ENCODE peak calls at places on chromosomes 4 and X, in nine cellular contexts. R, I, T, U, D, Z, S, V and A are unnamed samples.

GRCh38 chr4:137998666-137999429 is 243.3 kb downstream of the SLC7A11 start:
- DNase-seq in R (no peak), I (no peak), T (peak), U (no peak), D (no peak), Z (no peak), S (no peak), V (no peak), A (no peak)

GRCh38 chr4:13984996-13985780 is 357.7 kb upstream of the BOD1L1 start:
- DNase-seq in R (no peak), I (no peak), T (no peak), U (no peak), D (no peak), Z (no peak), S (no peak), V (no peak), A (no peak)

GRCh38 chr4:150562751-150563150 is 19.2 kb upstream of the MAB21L2 start:
- DNase-seq in R (no peak), I (no peak), T (no peak), U (no peak), D (no peak), Z (no peak), S (no peak), V (no peak), A (no peak)

GRCh38 chrX:109782994-109783711 is 50.1 kb upstream of the ACSL4 start:
- DNase-seq in R (peak), I (no peak), T (no peak), U (no peak), D (no peak), Z (no peak), S (no peak), V (no peak), A (no peak)

GRCh38 chrX:118847676-118848075 is 24.1 kb downstream of the ZCCHC12 start:
- DNase-seq in R (peak), I (no peak), T (peak), U (peak), D (peak), Z (no peak), S (peak), V (no peak), A (peak)

GRCh38 chr4:16969696-16970135 is 71.3 kb upstream of the LDB2 start:
- DNase-seq in R (no peak), I (no peak), T (peak), U (no peak), D (no peak), Z (no peak), S (no peak), V (no peak), A (no peak)

GRCh38 chr4:72136429-72136828 is 104.6 kb downstream of the NPFFR2 start:
- DNase-seq in R (no peak), I (no peak), T (no peak), U (no peak), D (no peak), Z (no peak), S (no peak), V (no peak), A (no peak)

GRCh38 chr4:161714022-161714751 is 449.6 kb downstream of the FSTL5 start:
- DNase-seq in R (no peak), I (no peak), T (no peak), U (no peak), D (no peak), Z (no peak), S (no peak), V (no peak), A (no peak)

GRCh38 chrX:57677132-57677858 is 2.8 kb downstream of the NLRP2B start:
- DNase-seq in R (no peak), I (no peak), T (no peak), U (no peak), D (no peak), Z (no peak), S (no peak), V (no peak), A (peak)

GRCh38 chrX:103310592-103311400 is at the start of gene BEX2:
- DNase-seq in R (peak), I (peak), T (peak), U (peak), D (peak), Z (peak), S (no peak), V (no peak), A (peak)

GRCh38 chr4:121900132-121900983 is 30.1 kb upstream of the BBS7 start:
- DNase-seq in R (peak), I (peak), T (peak), U (peak), D (peak), Z (peak), S (peak), V (no peak), A (peak)

GRCh38 chr4:2937146-2937857 is 25.9 kb downstream of the NOP14 start:
- DNase-seq in R (peak), I (no peak), T (no peak), U (no peak), D (no peak), Z (no peak), S (no peak), V (no peak), A (no peak)

GRCh38 chrX:29726811-29727210 is 488.6 kb upstream of the MAGEB2 start:
- DNase-seq in R (no peak), I (no peak), T (no peak), U (no peak), D (no peak), Z (no peak), S (no peak), V (no peak), A (no peak)

GRCh38 chr4:56026596-56026995 is 77.9 kb downstream of the CEP135 start:
- DNase-seq in R (no peak), I (no peak), T (no peak), U (no peak), D (no peak), Z (no peak), S (no peak), V (no peak), A (no peak)

GRCh38 chr4:148442830-148443549 is 776 bp upstream of the NR3C2 start:
- DNase-seq in R (no peak), I (no peak), T (peak), U (no peak), D (no peak), Z (peak), S (no peak), V (no peak), A (peak)

GRCh38 chr4:36043901-36044300 is 200.4 kb downstream of the ARAP2 start:
- DNase-seq in R (no peak), I (no peak), T (no peak), U (no peak), D (no peak), Z (no peak), S (no peak), V (no peak), A (no peak)

GRCh38 chr4:29560452-29560851 is 1159.7 kb upstream of the PCDH7 start:
- DNase-seq in R (no peak), I (no peak), T (no peak), U (no peak), D (no peak), Z (no peak), S (no peak), V (no peak), A (no peak)

GRCh38 chrX:39453847-39454645 is 643.7 kb downstream of the BCOR start:
- DNase-seq in R (no peak), I (no peak), T (no peak), U (peak), D (no peak), Z (no peak), S (no peak), V (no peak), A (no peak)

GRCh38 chrX:68634649-68635227 is 12.7 kb upstream of the STARD8 start:
- DNase-seq in R (no peak), I (no peak), T (peak), U (no peak), D (no peak), Z (no peak), S (no peak), V (no peak), A (no peak)

GRCh38 chr4:150280081-150280950 is 202.1 kb downstream of the DCLK2 start:
- DNase-seq in R (no peak), I (no peak), T (peak), U (no peak), D (no peak), Z (no peak), S (no peak), V (peak), A (no peak)

GRCh38 chrX:348461-349117 is 30.0 kb upstream of the GTPBP6 start:
- DNase-seq in R (no peak), I (no peak), T (no peak), U (no peak), D (no peak), Z (peak), S (no peak), V (no peak), A (no peak)

GRCh38 chrX:150084474-150085229 is 146.4 kb upstream of the EOLA2 start:
- DNase-seq in R (no peak), I (no peak), T (peak), U (no peak), D (peak), Z (no peak), S (no peak), V (no peak), A (no peak)

GRCh38 chr4:106691749-106692148 is 323.2 kb upstream of the GIMD1 start:
- DNase-seq in R (no peak), I (no peak), T (no peak), U (no peak), D (no peak), Z (no peak), S (no peak), V (no peak), A (no peak)

GRCh38 chr4:85147481-85148076 is 181.1 kb upstream of the WDFY3 start:
- DNase-seq in R (peak), I (no peak), T (peak), U (peak), D (peak), Z (peak), S (peak), V (no peak), A (peak)

GRCh38 chrX:31331045-31331444 is 259.2 kb upstream of the FTHL17 start:
- DNase-seq in R (no peak), I (no peak), T (no peak), U (no peak), D (no peak), Z (no peak), S (no peak), V (no peak), A (no peak)

GRCh38 chrX:34619920-34620319 is 37.2 kb downstream of the TMEM47 start:
- DNase-seq in R (no peak), I (no peak), T (no peak), U (no peak), D (no peak), Z (no peak), S (no peak), V (no peak), A (no peak)

GRCh38 chr4:116501954-116502353 is 583.4 kb downstream of the TRAM1L1 start:
- DNase-seq in R (no peak), I (no peak), T (no peak), U (no peak), D (no peak), Z (no peak), S (no peak), V (no peak), A (no peak)

GRCh38 chr4:58163172-58163571 is 1053.0 kb upstream of the IGFBP7 start:
- DNase-seq in R (no peak), I (no peak), T (no peak), U (no peak), D (no peak), Z (peak), S (no peak), V (no peak), A (no peak)

GRCh38 chrX:118480172-118480571 is 15.4 kb upstream of the DOCK11 start:
- DNase-seq in R (no peak), I (no peak), T (no peak), U (no peak), D (no peak), Z (no peak), S (no peak), V (no peak), A (no peak)

GRCh38 chr4:15562623-15563022 is 92.5 kb downstream of the FBXL5 start:
- DNase-seq in R (no peak), I (no peak), T (no peak), U (no peak), D (peak), Z (no peak), S (no peak), V (no peak), A (no peak)

GRCh38 chr4:71065991-71066390 is 72.5 kb downstream of the DCK start:
- DNase-seq in R (no peak), I (no peak), T (no peak), U (no peak), D (no peak), Z (no peak), S (no peak), V (no peak), A (no peak)

GRCh38 chr4:26093561-26093960 is 179.5 kb downstream of the SMIM20 start:
- DNase-seq in R (no peak), I (no peak), T (no peak), U (no peak), D (no peak), Z (no peak), S (no peak), V (no peak), A (no peak)

GRCh38 chr4:15040916-15041463 is 38.7 kb downstream of the CPEB2 start:
- DNase-seq in R (no peak), I (no peak), T (no peak), U (no peak), D (no peak), Z (no peak), S (no peak), V (no peak), A (no peak)

GRCh38 chr4:125323547-125324100 is 8.9 kb downstream of the FAT4 start:
- DNase-seq in R (no peak), I (no peak), T (peak), U (no peak), D (no peak), Z (no peak), S (no peak), V (no peak), A (no peak)

GRCh38 chrX:103664363-103664762 is 22.1 kb downstream of the MORF4L2 start:
- DNase-seq in R (no peak), I (no peak), T (no peak), U (no peak), D (no peak), Z (no peak), S (no peak), V (no peak), A (no peak)

GRCh38 chr4:166957451-166957850 is 276.8 kb downstream of the SPOCK3 start:
- DNase-seq in R (no peak), I (no peak), T (no peak), U (no peak), D (no peak), Z (no peak), S (no peak), V (no peak), A (no peak)

GRCh38 chr4:130077275-130077674 is 981.3 kb downstream of the C4orf33 start:
- DNase-seq in R (no peak), I (no peak), T (no peak), U (no peak), D (no peak), Z (no peak), S (no peak), V (no peak), A (no peak)

GRCh38 chrX:115409551-115409950 is 120.0 kb downstream of the LUZP4 start:
- DNase-seq in R (no peak), I (no peak), T (no peak), U (no peak), D (no peak), Z (no peak), S (no peak), V (no peak), A (no peak)

GRCh38 chrX:109347618-109348017 is 134.3 kb downstream of the GUCY2F start:
- DNase-seq in R (no peak), I (no peak), T (peak), U (no peak), D (no peak), Z (no peak), S (no peak), V (no peak), A (peak)